ENCODE peak calls at places on chromosomes 3 and 15, in nine cellular contexts. U is fibroblast of lung, F is H1, E is H9, Q is GM23338, H is astrocyte, X is hepatocyte, G is HCT116, D is trophoblast cell. K is an unnamed sample. For H3K79me2, the result is how much of the 10 kb centered on the place peaks cover.

GRCh38 chr3:141353652-141354495 is 14.4 kb upstream of the ZBTB38 start:
- DNase-seq in U (no peak), F (no peak), E (no peak), Q (no peak), H (no peak), X (no peak), G (no peak), D (no peak), K (no peak)

GRCh38 chr15:72365844-72366243 is 10.0 kb downstream of the HEXA start:
- DNase-seq in U (no peak), F (no peak), E (no peak), Q (no peak), H (no peak), X (no peak), G (no peak), D (no peak), K (peak)

GRCh38 chr3:196654006-196654405 is 14.5 kb downstream of the NRROS start:
- DNase-seq in U (no peak), F (no peak), E (no peak), Q (no peak), H (no peak), X (no peak), G (no peak), D (no peak), K (no peak)

GRCh38 chr3:104717828-104718196 is 648.9 kb upstream of the ALCAM start:
- DNase-seq in U (peak), F (no peak), E (no peak), Q (no peak), H (peak), X (no peak), G (no peak), D (no peak), K (no peak)

GRCh38 chr3:86785381-86785780 is 205.6 kb downstream of the VGLL3 start:
- DNase-seq in U (peak), F (no peak), E (no peak), Q (no peak), H (peak), X (peak), G (no peak), D (peak), K (no peak)

GRCh38 chr3:119443179-119443578 is 20.2 kb downstream of the TMEM39A start:
- DNase-seq in U (no peak), F (no peak), E (no peak), Q (no peak), H (no peak), X (no peak), G (no peak), D (no peak), K (no peak)

GRCh38 chr3:65776494-65776893 is 262.2 kb downstream of the MAGI1 start:
- DNase-seq in U (no peak), F (no peak), E (no peak), Q (no peak), H (peak), X (no peak), G (no peak), D (no peak), K (no peak)

GRCh38 chr3:177358085-177358967 is 161.0 kb upstream of the TBL1XR1 start:
- DNase-seq in U (peak), F (peak), E (peak), Q (peak), H (peak), X (peak), G (peak), D (peak), K (peak)

GRCh38 chr3:104429727-104430126 is 937.0 kb upstream of the ALCAM start:
- DNase-seq in U (no peak), F (no peak), E (no peak), Q (no peak), H (no peak), X (no peak), G (no peak), D (no peak), K (no peak)

GRCh38 chr3:23865595-23866396 is 51.0 kb downstream of the NKIRAS1 start:
- DNase-seq in U (peak), F (no peak), E (peak), Q (peak), H (no peak), X (peak), G (no peak), D (no peak), K (peak)

GRCh38 chr3:87350367-87351199 is 74.2 kb upstream of the POU1F1 start:
- DNase-seq in U (peak), F (no peak), E (no peak), Q (peak), H (peak), X (peak), G (peak), D (peak), K (no peak)

GRCh38 chr3:33001889-33002288 is 50.4 kb downstream of the CCR4 start:
- DNase-seq in U (no peak), F (no peak), E (no peak), Q (no peak), H (no peak), X (no peak), G (no peak), D (no peak), K (no peak)

GRCh38 chr3:13316603-13317002 is 103.5 kb downstream of the NUP210 start:
- DNase-seq in U (no peak), F (no peak), E (no peak), Q (no peak), H (no peak), X (no peak), G (no peak), D (no peak), K (no peak)

GRCh38 chr15:61653110-61653509 is 407.1 kb downstream of the VPS13C start:
- DNase-seq in U (peak), F (no peak), E (peak), Q (peak), H (no peak), X (no peak), G (no peak), D (no peak), K (no peak)

GRCh38 chr3:138935864-138936762 is 10.8 kb downstream of the FOXL2 start:
- DNase-seq in U (peak), F (peak), E (peak), Q (peak), H (peak), X (peak), G (peak), D (peak), K (no peak)

GRCh38 chr3:75249005-75249404 is 415.1 kb upstream of the FRG2C start:
- DNase-seq in U (no peak), F (no peak), E (no peak), Q (no peak), H (no peak), X (no peak), G (no peak), D (no peak), K (no peak)

GRCh38 chr15:44999105-44999504 is 23.9 kb upstream of the SORD start:
- DNase-seq in U (no peak), F (no peak), E (no peak), Q (no peak), H (no peak), X (no peak), G (no peak), D (no peak), K (no peak)

GRCh38 chr15:100893964-100894295 is 14.3 kb downstream of the ALDH1A3 start:
- DNase-seq in U (no peak), F (no peak), E (no peak), Q (no peak), H (no peak), X (no peak), G (no peak), D (no peak), K (no peak)
- H3K79me2 ChIP-seq in U (under half), F (under half), E (under half), Q (under half), H (under half), X (under half), G (half or more), D (under half), K (under half)

GRCh38 chr3:25444273-25444672 is 16.2 kb downstream of the RARB start:
- DNase-seq in U (no peak), F (no peak), E (no peak), Q (no peak), H (no peak), X (no peak), G (no peak), D (no peak), K (no peak)
- H3K79me2 ChIP-seq in U (under half), F (under half), E (under half), Q (under half), H (half or more), X (half or more), G (under half), D (under half), K (under half)

GRCh38 chr15:48638966-48639365 is 6.5 kb downstream of the FBN1 start:
- DNase-seq in U (no peak), F (no peak), E (no peak), Q (no peak), H (no peak), X (no peak), G (no peak), D (peak), K (no peak)
- H3K79me2 ChIP-seq in U (half or more), F (under half), E (under half), Q (under half), H (half or more), X (half or more), G (under half), D (under half), K (under half)

GRCh38 chr15:68819451-68820204 is 1.1 kb downstream of the ANP32A start:
- DNase-seq in U (peak), F (no peak), E (peak), Q (peak), H (peak), X (peak), G (no peak), D (peak), K (no peak)
- H3K79me2 ChIP-seq in U (half or more), F (half or more), E (under half), Q (half or more), H (half or more), X (half or more), G (half or more), D (under half), K (half or more)

DNA sequence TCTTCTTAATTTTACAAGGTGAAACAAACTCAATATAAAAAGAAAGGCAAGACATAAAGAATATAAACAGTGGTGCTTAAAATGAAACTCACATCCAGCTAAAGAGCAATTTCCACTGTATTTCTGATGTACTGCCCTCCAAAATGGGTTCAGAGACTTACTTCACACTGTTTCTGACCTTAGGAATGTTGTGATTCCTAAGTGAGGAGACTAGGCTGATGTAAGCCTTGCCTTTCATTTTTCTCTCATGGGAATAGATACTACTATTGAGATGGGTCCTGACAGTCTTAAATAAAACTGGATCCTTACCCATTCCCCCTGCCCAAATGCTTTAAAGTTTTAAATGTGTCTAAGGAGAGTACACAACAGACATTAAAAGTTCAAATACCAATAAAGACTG is 86.9 kb downstream of the CBLB start:
- DNase-seq in U (no peak), F (no peak), E (no peak), Q (no peak), H (no peak), X (no peak), G (no peak), D (peak), K (no peak)
- H3K79me2 ChIP-seq in U (under half), F (under half), E (under half), Q (under half), H (half or more), X (half or more), G (under half), D (under half), K (under half)